ENCODE peak calls at places on chromosome 14, in six cellular contexts. Z, C, R, V, X and M are unnamed samples.

GRCh38 chr14:74634481-74634880 is 22.4 kb upstream of the LTBP2 start:
- DNase-seq in R (no peak), Z (no peak), C (no peak), X (no peak), V (no peak), M (no peak)

GRCh38 chr14:99347561-99347960 is 75.6 kb upstream of the BCL11B start:
- DNase-seq in C (no peak), R (no peak), Z (no peak), V (no peak), X (no peak), M (no peak)

GRCh38 chr14:35374273-35374681 is 30.3 kb downstream of the NFKBIA start:
- DNase-seq in V (peak), R (no peak), C (no peak), X (no peak), Z (peak), M (no peak)

GRCh38 chr14:79708426-79708825 is 502.9 kb downstream of the DIO2 start:
- DNase-seq in Z (no peak), C (no peak), X (no peak), V (no peak), R (no peak), M (no peak)

GRCh38 chr14:72607386-72608125 is 286.3 kb downstream of the DPF3 start:
- DNase-seq in Z (no peak), R (no peak), X (no peak), C (no peak), V (peak), M (no peak)

GRCh38 chr14:82657186-82657675 is 1123.6 kb upstream of the SEL1L start:
- DNase-seq in Z (no peak), V (no peak), R (no peak), X (no peak), C (no peak), M (no peak)

GRCh38 chr14:56412453-56413434 is 166.9 kb upstream of the TMEM260 start:
- DNase-seq in Z (no peak), C (no peak), X (no peak), R (no peak), V (no peak), M (peak)

GRCh38 chr14:67547224-67547780 is 14.2 kb downstream of the PLEKHH1 start:
- DNase-seq in C (no peak), V (no peak), R (no peak), Z (no peak), X (no peak), M (no peak)

GRCh38 chr14:57122129-57122528 is 146.6 kb downstream of the EXOC5 start:
- DNase-seq in C (no peak), R (no peak), X (no peak), V (no peak), Z (no peak), M (no peak)

GRCh38 chr14:20613094-20614037 is 22.2 kb upstream of the RNASE12 start:
- DNase-seq in C (peak), X (peak), Z (peak), R (peak), V (peak), M (peak)

GRCh38 chr14:22653012-22653621 is 9.0 kb upstream of the OR6J1 start:
- DNase-seq in Z (peak), C (no peak), R (peak), V (peak), X (no peak), M (peak)

GRCh38 chr14:64682173-64682710 is 22.0 kb upstream of the PLEKHG3 start:
- DNase-seq in C (no peak), X (peak), Z (peak), V (peak), R (no peak), M (no peak)

GRCh38 chr14:105411017-105411941 is 8.3 kb upstream of the MTA1 start:
- DNase-seq in Z (peak), C (no peak), V (peak), R (no peak), X (peak), M (no peak)

GRCh38 chr14:75832621-75833297 is 149.0 kb downstream of the TGFB3 start:
- DNase-seq in V (peak), R (no peak), Z (peak), C (no peak), X (no peak), M (peak)

GRCh38 chr14:94936901-94937321 is 167.0 kb upstream of the GSC start:
- DNase-seq in C (no peak), R (no peak), V (no peak), Z (peak), X (no peak), M (no peak)

GRCh38 chr14:28375295-28375694 is 391.3 kb upstream of the FOXG1 start:
- DNase-seq in Z (no peak), X (no peak), R (no peak), C (no peak), V (peak), M (peak)

GRCh38 chr14:77372304-77372841 is 4.5 kb downstream of the TMED8 start:
- DNase-seq in V (peak), C (peak), X (no peak), Z (no peak), R (no peak), M (no peak)

GRCh38 chr14:32494566-32495434 is 165.7 kb downstream of the AKAP6 start:
- DNase-seq in C (no peak), Z (no peak), R (no peak), X (no peak), V (no peak), M (no peak)

GRCh38 chr14:24436355-24437019 is 6.1 kb downstream of the SDR39U1 start:
- DNase-seq in C (no peak), R (no peak), V (peak), X (no peak), Z (peak), M (peak)

GRCh38 chr14:86501611-86502010 is 971.7 kb downstream of the FLRT2 start:
- DNase-seq in Z (no peak), C (no peak), X (no peak), R (no peak), V (no peak), M (peak)

GRCh38 chr14:59905193-59905592 is 14.8 kb upstream of the LRRC9 start:
- DNase-seq in C (no peak), R (no peak), V (peak), X (no peak), Z (no peak), M (no peak)

GRCh38 chr14:46580941-46581671 is 70.5 kb downstream of the RPL10L start:
- DNase-seq in V (peak), Z (peak), R (no peak), C (no peak), X (no peak), M (peak)

GRCh38 chr14:91444335-91445020 is 26.9 kb upstream of the CCDC88C start:
- DNase-seq in V (no peak), Z (no peak), C (no peak), R (no peak), X (no peak), M (no peak)

GRCh38 chr14:31080489-31080888 is 54.3 kb upstream of the STRN3 start:
- DNase-seq in C (no peak), Z (no peak), R (no peak), V (no peak), X (no peak), M (no peak)

GRCh38 chr14:77033622-77034521 is 5.4 kb upstream of the IRF2BPL start:
- DNase-seq in Z (peak), C (peak), X (peak), V (peak), R (peak), M (no peak)

GRCh38 chr14:71621966-71622365 is 310.3 kb upstream of the RGS6 start:
- DNase-seq in X (no peak), R (no peak), Z (no peak), V (no peak), C (no peak), M (no peak)

GRCh38 chr14:25516838-25517237 is 466.9 kb upstream of the STXBP6 start:
- DNase-seq in Z (no peak), V (no peak), R (no peak), X (no peak), C (no peak), M (no peak)

GRCh38 chr14:38867561-38868150 is 235.4 kb downstream of the SEC23A start:
- DNase-seq in Z (peak), X (no peak), C (no peak), V (peak), R (peak), M (peak)

GRCh38 chr14:75042040-75042439 is 9.2 kb downstream of the MLH3 start:
- DNase-seq in V (no peak), R (no peak), Z (no peak), X (no peak), C (no peak), M (no peak)

GRCh38 chr14:76498976-76499375 is 123.0 kb downstream of the ESRRB start:
- DNase-seq in R (no peak), Z (no peak), V (no peak), X (no peak), C (no peak), M (no peak)

GRCh38 chr14:103699261-103699661 is 16.0 kb downstream of the XRCC3 start:
- DNase-seq in V (no peak), R (no peak), C (no peak), Z (no peak), X (no peak), M (no peak)
- H3K4me3 ChIP-seq in V (no peak), R (no peak), C (no peak), Z (no peak), X (no peak), M (no peak)

GRCh38 chr14:85279407-85279806 is 250.5 kb upstream of the FLRT2 start:
- DNase-seq in X (no peak), R (no peak), V (no peak), C (no peak), Z (no peak), M (no peak)

GRCh38 chr14:85276829-85277228 is 253.1 kb upstream of the FLRT2 start:
- DNase-seq in C (no peak), R (no peak), Z (no peak), V (no peak), X (no peak), M (no peak)

GRCh38 chr14:85280074-85280473 is 249.9 kb upstream of the FLRT2 start:
- DNase-seq in V (no peak), C (no peak), R (no peak), X (no peak), Z (no peak), M (no peak)

GRCh38 chr14:85281921-85282320 is 248.0 kb upstream of the FLRT2 start:
- DNase-seq in R (no peak), V (no peak), C (no peak), Z (no peak), X (no peak), M (no peak)
- H3K4me3 ChIP-seq in R (no peak), V (no peak), C (no peak), Z (no peak), X (no peak), M (no peak)

GRCh38 chr14:33679461-33680225 is 271.2 kb downstream of the EGLN3 start:
- DNase-seq in R (no peak), C (no peak), V (peak), X (no peak), Z (no peak), M (no peak)
- H3K4me3 ChIP-seq in R (no peak), C (no peak), V (no peak), X (no peak), Z (no peak), M (no peak)

DNA sequence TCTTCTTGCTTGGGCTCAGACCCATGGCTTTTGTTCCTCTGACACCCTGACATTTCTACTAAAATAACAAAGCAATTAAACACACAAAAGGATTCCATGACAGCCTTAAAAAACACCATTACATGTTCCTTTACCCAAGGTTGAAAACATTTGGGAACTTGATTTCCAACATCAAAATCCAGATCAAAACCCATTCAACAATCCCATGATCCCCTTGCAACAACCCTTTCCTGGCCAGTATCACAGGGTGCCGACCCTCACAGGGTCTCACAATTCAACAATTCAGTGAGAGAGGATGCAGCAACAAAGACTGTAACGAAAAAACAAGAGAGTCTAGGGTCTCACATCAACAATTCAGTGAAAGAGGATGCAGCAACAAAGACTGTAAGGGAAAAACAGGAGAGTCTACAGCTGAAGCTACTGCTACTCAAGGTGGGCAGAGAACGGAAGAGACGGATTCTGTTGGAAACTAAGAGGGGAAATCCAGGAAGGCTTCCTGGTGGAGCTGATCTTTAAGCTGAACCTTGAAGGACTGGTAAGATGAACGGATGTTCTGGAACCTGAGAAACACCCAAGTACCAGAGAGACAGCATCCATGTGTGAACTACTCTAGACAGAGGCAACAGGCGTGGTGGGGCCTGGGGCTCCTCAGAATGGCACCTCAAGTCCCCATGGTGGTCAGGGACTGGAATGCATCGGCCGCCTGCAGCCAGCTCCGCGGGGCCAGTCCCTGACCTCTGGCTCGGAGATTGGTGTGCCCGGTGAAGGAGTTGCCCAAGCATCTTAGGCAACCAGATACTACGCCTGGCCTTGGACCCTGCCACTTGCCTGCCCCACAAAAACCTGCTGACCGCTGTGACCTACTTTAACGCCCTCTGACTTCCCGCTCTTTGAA is 22.7 kb upstream of the ZFP36L1 start:
- DNase-seq in C (no peak), R (no peak), Z (no peak), X (no peak), V (peak), M (no peak)
- H3K4me3 ChIP-seq in C (peak), R (peak), Z (no peak), X (no peak), V (no peak), M (peak)

GRCh38 chr14:101716956-101717662 is 44.4 kb upstream of the PPP2R5C start:
- DNase-seq in C (no peak), R (no peak), Z (no peak), V (peak), X (no peak), M (no peak)
- H3K4me3 ChIP-seq in C (no peak), R (no peak), Z (no peak), V (no peak), X (no peak), M (no peak)

GRCh38 chr14:44372807-44373497 is 134.1 kb downstream of the FSCB start:
- DNase-seq in X (no peak), Z (no peak), C (no peak), V (no peak), R (no peak), M (no peak)
- H3K4me3 ChIP-seq in X (no peak), Z (no peak), C (no peak), V (no peak), R (no peak), M (no peak)

DNA sequence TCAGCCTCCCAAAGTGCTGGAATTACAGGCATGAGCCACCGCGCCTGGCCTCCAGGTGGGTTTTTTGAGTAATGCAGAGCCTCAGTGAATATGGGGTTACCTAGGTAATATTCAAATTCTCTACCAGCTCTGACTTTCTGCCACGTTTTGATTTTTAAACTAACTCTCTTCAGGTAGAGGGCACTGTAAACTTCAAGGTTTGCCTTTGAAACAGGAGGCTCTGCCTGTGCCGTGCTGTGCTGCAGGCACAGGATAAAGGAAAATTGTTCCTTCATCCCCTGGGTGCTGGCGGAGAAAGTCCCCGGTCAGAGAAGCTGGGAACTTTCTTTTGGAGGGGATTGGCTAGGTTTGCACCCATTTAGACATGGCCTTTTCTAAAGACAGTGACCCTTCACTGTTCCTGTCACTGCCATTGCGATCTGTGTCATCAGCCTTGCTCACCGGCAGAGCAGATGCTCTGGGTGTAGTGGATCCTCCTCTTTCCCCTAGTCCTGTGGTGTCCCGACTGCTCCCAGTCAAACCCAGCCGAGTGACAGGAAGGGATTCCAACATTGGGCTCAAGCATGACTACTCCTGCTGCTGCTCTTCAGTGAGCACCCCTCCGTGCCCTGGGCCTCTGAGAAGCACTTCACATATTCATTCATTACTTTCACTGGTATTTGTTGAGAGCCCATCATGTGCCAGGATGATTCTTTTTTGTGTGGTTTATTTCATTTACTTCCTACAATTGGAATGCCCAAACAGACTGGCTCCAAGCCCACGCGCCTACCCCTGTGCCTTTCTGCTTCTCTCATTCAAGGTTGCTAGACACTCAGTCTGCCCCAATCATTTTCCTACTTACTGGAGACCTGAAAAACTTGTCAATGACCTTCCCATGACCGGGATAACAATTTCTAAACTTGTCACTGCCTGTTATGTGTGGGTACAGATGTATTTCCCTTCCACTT is 103.6 kb downstream of the TMEM30B start:
- DNase-seq in X (no peak), V (peak), Z (no peak), R (no peak), C (no peak), M (no peak)
- H3K4me3 ChIP-seq in X (no peak), V (no peak), Z (no peak), R (no peak), C (no peak), M (no peak)

GRCh38 chr14:92539419-92539818 is 25.8 kb downstream of the RIN3 start:
- DNase-seq in C (no peak), R (no peak), Z (no peak), V (no peak), X (peak), M (no peak)

GRCh38 chr14:92542766-92543554 is 29.4 kb downstream of the RIN3 start:
- DNase-seq in R (no peak), V (no peak), Z (no peak), C (no peak), X (no peak), M (no peak)

GRCh38 chr14:92538412-92539017 is 24.9 kb downstream of the RIN3 start:
- DNase-seq in V (no peak), C (peak), R (no peak), Z (no peak), X (no peak), M (peak)

GRCh38 chr14:92539875-92540274 is 26.3 kb downstream of the RIN3 start:
- DNase-seq in V (peak), C (no peak), R (no peak), Z (no peak), X (peak), M (no peak)

DNA sequence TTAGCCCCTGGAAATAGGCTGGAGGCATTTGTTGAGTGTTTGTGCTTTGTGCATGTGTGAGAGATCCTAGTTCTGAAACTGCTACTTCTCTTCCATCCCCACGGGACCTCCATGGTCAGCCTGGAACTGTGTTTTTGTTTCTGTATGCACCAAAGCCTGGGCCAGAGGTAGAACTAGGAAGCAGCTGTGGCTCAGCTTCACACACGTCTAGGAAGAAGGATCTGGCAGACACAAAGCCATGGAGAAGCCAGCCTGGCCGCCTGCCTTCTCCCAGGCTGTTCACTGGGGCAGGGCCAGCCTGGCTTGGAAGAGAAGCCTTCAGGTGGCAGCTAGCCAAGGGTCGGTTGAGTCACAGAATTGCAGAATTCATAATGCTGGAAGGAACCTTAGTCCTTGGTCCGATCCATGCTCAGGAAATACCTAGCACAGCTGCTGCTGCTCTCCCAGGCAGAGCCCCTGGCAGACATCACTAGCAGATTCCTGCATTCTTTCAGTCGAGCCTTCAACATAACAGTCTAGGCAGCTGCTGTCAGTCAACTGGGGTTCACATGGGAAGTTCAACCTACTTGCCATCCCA is 27.0 kb downstream of the RIN3 start:
- DNase-seq in X (peak), C (no peak), R (no peak), V (peak), Z (peak), M (no peak)
- H3K4me3 ChIP-seq in X (no peak), C (no peak), R (no peak), V (no peak), Z (no peak), M (peak)

DNA sequence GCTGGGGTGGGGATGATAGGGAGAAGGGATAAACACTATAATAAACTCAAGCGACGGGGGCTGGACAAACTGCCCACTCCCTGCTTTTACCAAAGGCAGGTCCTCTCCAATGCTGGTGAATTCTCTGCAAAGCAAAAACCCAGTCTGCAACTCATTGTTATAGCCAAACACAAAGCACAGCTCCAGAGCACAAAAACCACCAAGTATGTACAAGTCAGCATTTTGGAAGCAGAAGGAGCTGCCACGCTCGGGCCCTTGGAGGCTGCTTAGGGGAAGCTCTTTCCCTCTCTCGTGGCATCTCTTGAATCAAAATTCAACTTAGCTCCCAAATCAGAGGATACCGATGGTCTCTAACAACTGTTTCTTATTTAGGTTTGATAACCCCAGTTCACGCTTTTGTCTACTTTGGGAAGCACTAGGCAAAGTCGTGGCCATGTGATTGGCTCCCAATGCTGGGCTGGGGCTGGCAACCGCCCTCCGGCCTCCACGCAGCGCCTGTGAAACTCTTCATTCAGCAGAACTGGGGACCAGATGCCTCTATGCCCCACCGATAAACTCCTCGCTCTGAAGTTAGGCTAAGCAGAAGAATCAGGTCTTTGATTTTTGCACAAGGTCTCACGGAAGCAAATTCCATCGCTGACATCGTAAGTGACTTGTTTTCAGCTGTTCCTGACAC is 158.5 kb upstream of the FOXN3 start:
- DNase-seq in C (no peak), X (no peak), V (no peak), Z (peak), R (no peak), M (no peak)
- H3K4me3 ChIP-seq in C (no peak), X (no peak), V (no peak), Z (no peak), R (no peak), M (no peak)